ENCODE peak calls at places on chromosomes 11 and 22, in six cellular contexts. One of them, this sample, is unnamed.

GRCh38 chr11:76369406-76369805 is 11.5 kb downstream of the THAP12 start:
- DNase-seq in mesenteric fat pad: no peak
- DNase-seq in endothelial cell: no peak
- DNase-seq in stimulated activated CD8-positive, alpha-beta memory T cell treated with anti-CD3 and anti-CD28 coated beads, Interleukin-7, amount 100 ng/mL, for 48 hours: no peak
- DNase-seq in naive thymus-derived CD8-positive, alpha-beta T cell: no peak
- DNase-seq in NCI-H187: no peak
- DNase-seq in this sample: no peak

GRCh38 chr11:86621854-86622253 is 50.6 kb downstream of the ME3 start:
- DNase-seq in stimulated activated CD8-positive, alpha-beta memory T cell treated with anti-CD3 and anti-CD28 coated beads, Interleukin-7, amount 100 ng/mL, for 48 hours: no peak
- DNase-seq in endothelial cell: no peak
- DNase-seq in mesenteric fat pad: no peak
- DNase-seq in NCI-H187: no peak
- DNase-seq in naive thymus-derived CD8-positive, alpha-beta T cell: no peak
- DNase-seq in this sample: no peak

GRCh38 chr11:113470233-113470632 is 5.0 kb downstream of the DRD2 start:
- DNase-seq in mesenteric fat pad: no peak
- DNase-seq in endothelial cell: no peak
- DNase-seq in stimulated activated CD8-positive, alpha-beta memory T cell treated with anti-CD3 and anti-CD28 coated beads, Interleukin-7, amount 100 ng/mL, for 48 hours: no peak
- DNase-seq in NCI-H187: no peak
- DNase-seq in naive thymus-derived CD8-positive, alpha-beta T cell: no peak
- DNase-seq in this sample: no peak

GRCh38 chr22:38657248-38657909 is 941 bp downstream of the CBY1 start:
- DNase-seq in NCI-H187: no peak
- DNase-seq in stimulated activated CD8-positive, alpha-beta memory T cell treated with anti-CD3 and anti-CD28 coated beads, Interleukin-7, amount 100 ng/mL, for 48 hours: peak
- DNase-seq in mesenteric fat pad: no peak
- DNase-seq in endothelial cell: peak
- DNase-seq in naive thymus-derived CD8-positive, alpha-beta T cell: no peak
- DNase-seq in this sample: peak

GRCh38 chr11:10498426-10499250 is 42.3 kb downstream of the RNF141 start:
- DNase-seq in mesenteric fat pad: no peak
- DNase-seq in naive thymus-derived CD8-positive, alpha-beta T cell: no peak
- DNase-seq in stimulated activated CD8-positive, alpha-beta memory T cell treated with anti-CD3 and anti-CD28 coated beads, Interleukin-7, amount 100 ng/mL, for 48 hours: no peak
- DNase-seq in endothelial cell: no peak
- DNase-seq in NCI-H187: no peak
- DNase-seq in this sample: peak

GRCh38 chr22:45876136-45877035 is 100.6 kb downstream of the WNT7B start:
- DNase-seq in naive thymus-derived CD8-positive, alpha-beta T cell: no peak
- DNase-seq in NCI-H187: no peak
- DNase-seq in stimulated activated CD8-positive, alpha-beta memory T cell treated with anti-CD3 and anti-CD28 coated beads, Interleukin-7, amount 100 ng/mL, for 48 hours: no peak
- DNase-seq in mesenteric fat pad: peak
- DNase-seq in endothelial cell: no peak
- DNase-seq in this sample: no peak

GRCh38 chr11:11382858-11383532 is 29.9 kb upstream of the CSNK2A3 start:
- DNase-seq in stimulated activated CD8-positive, alpha-beta memory T cell treated with anti-CD3 and anti-CD28 coated beads, Interleukin-7, amount 100 ng/mL, for 48 hours: no peak
- DNase-seq in naive thymus-derived CD8-positive, alpha-beta T cell: no peak
- DNase-seq in NCI-H187: peak
- DNase-seq in endothelial cell: no peak
- DNase-seq in mesenteric fat pad: no peak
- DNase-seq in this sample: no peak

GRCh38 chr11:12800032-12800671 is 125.9 kb downstream of the TEAD1 start:
- DNase-seq in NCI-H187: no peak
- DNase-seq in naive thymus-derived CD8-positive, alpha-beta T cell: no peak
- DNase-seq in endothelial cell: no peak
- DNase-seq in stimulated activated CD8-positive, alpha-beta memory T cell treated with anti-CD3 and anti-CD28 coated beads, Interleukin-7, amount 100 ng/mL, for 48 hours: no peak
- DNase-seq in mesenteric fat pad: no peak
- DNase-seq in this sample: no peak

GRCh38 chr11:118206612-118207031 is 18.2 kb downstream of the JAML start:
- DNase-seq in NCI-H187: no peak
- DNase-seq in stimulated activated CD8-positive, alpha-beta memory T cell treated with anti-CD3 and anti-CD28 coated beads, Interleukin-7, amount 100 ng/mL, for 48 hours: no peak
- DNase-seq in endothelial cell: no peak
- DNase-seq in mesenteric fat pad: no peak
- DNase-seq in naive thymus-derived CD8-positive, alpha-beta T cell: no peak
- DNase-seq in this sample: no peak

GRCh38 chr11:12287374-12288211 is 89.8 kb upstream of the PARVA start:
- DNase-seq in stimulated activated CD8-positive, alpha-beta memory T cell treated with anti-CD3 and anti-CD28 coated beads, Interleukin-7, amount 100 ng/mL, for 48 hours: no peak
- DNase-seq in NCI-H187: no peak
- DNase-seq in endothelial cell: peak
- DNase-seq in naive thymus-derived CD8-positive, alpha-beta T cell: no peak
- DNase-seq in mesenteric fat pad: no peak
- DNase-seq in this sample: peak

GRCh38 chr11:96221244-96222070 is 121.5 kb downstream of the MAML2 start:
- DNase-seq in endothelial cell: no peak
- DNase-seq in naive thymus-derived CD8-positive, alpha-beta T cell: no peak
- DNase-seq in mesenteric fat pad: no peak
- DNase-seq in NCI-H187: no peak
- DNase-seq in stimulated activated CD8-positive, alpha-beta memory T cell treated with anti-CD3 and anti-CD28 coated beads, Interleukin-7, amount 100 ng/mL, for 48 hours: no peak
- DNase-seq in this sample: no peak

GRCh38 chr11:19276859-19277808 is 36.4 kb upstream of the E2F8 start:
- DNase-seq in mesenteric fat pad: no peak
- DNase-seq in stimulated activated CD8-positive, alpha-beta memory T cell treated with anti-CD3 and anti-CD28 coated beads, Interleukin-7, amount 100 ng/mL, for 48 hours: no peak
- DNase-seq in naive thymus-derived CD8-positive, alpha-beta T cell: no peak
- DNase-seq in endothelial cell: no peak
- DNase-seq in NCI-H187: no peak
- DNase-seq in this sample: no peak

GRCh38 chr11:121450424-121450823 is 1.7 kb upstream of the SORL1 start:
- DNase-seq in stimulated activated CD8-positive, alpha-beta memory T cell treated with anti-CD3 and anti-CD28 coated beads, Interleukin-7, amount 100 ng/mL, for 48 hours: no peak
- DNase-seq in endothelial cell: no peak
- DNase-seq in NCI-H187: no peak
- DNase-seq in mesenteric fat pad: no peak
- DNase-seq in naive thymus-derived CD8-positive, alpha-beta T cell: no peak
- DNase-seq in this sample: no peak

GRCh38 chr22:33180371-33180770 is 122.2 kb upstream of the SYN3 start:
- DNase-seq in NCI-H187: no peak
- DNase-seq in endothelial cell: no peak
- DNase-seq in stimulated activated CD8-positive, alpha-beta memory T cell treated with anti-CD3 and anti-CD28 coated beads, Interleukin-7, amount 100 ng/mL, for 48 hours: no peak
- DNase-seq in naive thymus-derived CD8-positive, alpha-beta T cell: no peak
- DNase-seq in mesenteric fat pad: no peak
- DNase-seq in this sample: no peak

GRCh38 chr11:113162590-113162961 is 151.8 kb upstream of the TTC12 start:
- DNase-seq in NCI-H187: peak
- DNase-seq in mesenteric fat pad: no peak
- DNase-seq in endothelial cell: no peak
- DNase-seq in stimulated activated CD8-positive, alpha-beta memory T cell treated with anti-CD3 and anti-CD28 coated beads, Interleukin-7, amount 100 ng/mL, for 48 hours: no peak
- DNase-seq in naive thymus-derived CD8-positive, alpha-beta T cell: no peak
- DNase-seq in this sample: no peak

GRCh38 chr11:8934735-8935478 is 2.2 kb upstream of the C11orf16 start:
- DNase-seq in NCI-H187: no peak
- DNase-seq in endothelial cell: no peak
- DNase-seq in mesenteric fat pad: no peak
- DNase-seq in stimulated activated CD8-positive, alpha-beta memory T cell treated with anti-CD3 and anti-CD28 coated beads, Interleukin-7, amount 100 ng/mL, for 48 hours: no peak
- DNase-seq in naive thymus-derived CD8-positive, alpha-beta T cell: no peak
- DNase-seq in this sample: no peak

GRCh38 chr11:5929984-5930383 is 12.1 kb upstream of the OR56A3 start:
- DNase-seq in endothelial cell: no peak
- DNase-seq in naive thymus-derived CD8-positive, alpha-beta T cell: no peak
- DNase-seq in NCI-H187: no peak
- DNase-seq in stimulated activated CD8-positive, alpha-beta memory T cell treated with anti-CD3 and anti-CD28 coated beads, Interleukin-7, amount 100 ng/mL, for 48 hours: no peak
- DNase-seq in mesenteric fat pad: no peak
- DNase-seq in this sample: no peak

GRCh38 chr11:100855466-100856067 is 168.5 kb downstream of the ARHGAP42 start:
- DNase-seq in endothelial cell: no peak
- DNase-seq in NCI-H187: no peak
- DNase-seq in mesenteric fat pad: no peak
- DNase-seq in naive thymus-derived CD8-positive, alpha-beta T cell: no peak
- DNase-seq in stimulated activated CD8-positive, alpha-beta memory T cell treated with anti-CD3 and anti-CD28 coated beads, Interleukin-7, amount 100 ng/mL, for 48 hours: no peak
- DNase-seq in this sample: no peak

GRCh38 chr11:44761546-44761961 is 34.8 kb downstream of the TSPAN18 start:
- DNase-seq in NCI-H187: no peak
- DNase-seq in mesenteric fat pad: peak
- DNase-seq in stimulated activated CD8-positive, alpha-beta memory T cell treated with anti-CD3 and anti-CD28 coated beads, Interleukin-7, amount 100 ng/mL, for 48 hours: no peak
- DNase-seq in naive thymus-derived CD8-positive, alpha-beta T cell: no peak
- DNase-seq in endothelial cell: no peak
- DNase-seq in this sample: no peak

GRCh38 chr11:74820763-74821162 is 72.1 kb downstream of the RNF169 start:
- DNase-seq in mesenteric fat pad: no peak
- DNase-seq in endothelial cell: no peak
- DNase-seq in NCI-H187: no peak
- DNase-seq in stimulated activated CD8-positive, alpha-beta memory T cell treated with anti-CD3 and anti-CD28 coated beads, Interleukin-7, amount 100 ng/mL, for 48 hours: no peak
- DNase-seq in naive thymus-derived CD8-positive, alpha-beta T cell: no peak
- DNase-seq in this sample: no peak

GRCh38 chr11:120178441-120179070 is 32.3 kb upstream of the OAF start:
- DNase-seq in stimulated activated CD8-positive, alpha-beta memory T cell treated with anti-CD3 and anti-CD28 coated beads, Interleukin-7, amount 100 ng/mL, for 48 hours: no peak
- DNase-seq in naive thymus-derived CD8-positive, alpha-beta T cell: no peak
- DNase-seq in NCI-H187: no peak
- DNase-seq in mesenteric fat pad: peak
- DNase-seq in endothelial cell: no peak
- DNase-seq in this sample: no peak

GRCh38 chr11:68959465-68960298 is 21.1 kb downstream of the MRGPRD start:
- DNase-seq in stimulated activated CD8-positive, alpha-beta memory T cell treated with anti-CD3 and anti-CD28 coated beads, Interleukin-7, amount 100 ng/mL, for 48 hours: no peak
- DNase-seq in naive thymus-derived CD8-positive, alpha-beta T cell: no peak
- DNase-seq in mesenteric fat pad: no peak
- DNase-seq in NCI-H187: no peak
- DNase-seq in endothelial cell: no peak
- DNase-seq in this sample: no peak

GRCh38 chr11:110433393-110434333 is 3.9 kb downstream of the FDX1 start:
- DNase-seq in NCI-H187: no peak
- DNase-seq in mesenteric fat pad: no peak
- DNase-seq in stimulated activated CD8-positive, alpha-beta memory T cell treated with anti-CD3 and anti-CD28 coated beads, Interleukin-7, amount 100 ng/mL, for 48 hours: no peak
- DNase-seq in naive thymus-derived CD8-positive, alpha-beta T cell: peak
- DNase-seq in endothelial cell: no peak
- DNase-seq in this sample: peak

GRCh38 chr22:49564666-49565515 is 262.8 kb downstream of the BRD1 start:
- DNase-seq in mesenteric fat pad: peak
- DNase-seq in NCI-H187: no peak
- DNase-seq in endothelial cell: no peak
- DNase-seq in naive thymus-derived CD8-positive, alpha-beta T cell: no peak
- DNase-seq in stimulated activated CD8-positive, alpha-beta memory T cell treated with anti-CD3 and anti-CD28 coated beads, Interleukin-7, amount 100 ng/mL, for 48 hours: no peak
- DNase-seq in this sample: no peak

GRCh38 chr11:119375629-119376196 is 5.8 kb downstream of the USP2 start:
- DNase-seq in stimulated activated CD8-positive, alpha-beta memory T cell treated with anti-CD3 and anti-CD28 coated beads, Interleukin-7, amount 100 ng/mL, for 48 hours: no peak
- DNase-seq in endothelial cell: no peak
- DNase-seq in mesenteric fat pad: peak
- DNase-seq in NCI-H187: no peak
- DNase-seq in naive thymus-derived CD8-positive, alpha-beta T cell: no peak
- DNase-seq in this sample: no peak

GRCh38 chr22:43343262-43343988 is at the start of gene SCUBE1:
- DNase-seq in endothelial cell: peak
- DNase-seq in mesenteric fat pad: no peak
- DNase-seq in stimulated activated CD8-positive, alpha-beta memory T cell treated with anti-CD3 and anti-CD28 coated beads, Interleukin-7, amount 100 ng/mL, for 48 hours: peak
- DNase-seq in NCI-H187: no peak
- DNase-seq in naive thymus-derived CD8-positive, alpha-beta T cell: no peak
- DNase-seq in this sample: peak